ENCODE peak calls at places on chromosomes 4 and X, in eight cellular contexts. H is CD8-positive, alpha-beta T cell; R is EH; Q is activated CD4-positive, alpha-beta T cell treated with anti-CD3 and anti-CD28 coated beads for 48 hours; X is Right ventricle myocardium superior; D is BJ; O is MV-4-11; F is activated naive CD4-positive, alpha-beta T cell. S is an unnamed sample.

GRCh38 chrX:18649498-18649951 is 22.4 kb downstream of the RS1 start:
- DNase-seq in F (no peak), O (no peak), D (no peak), R (no peak), Q (no peak), H (no peak), X (no peak), S (no peak)

GRCh38 chr4:163816494-163816893 is 322.0 kb downstream of the TMA16 start:
- DNase-seq in O (no peak), Q (no peak), X (no peak), R (no peak), H (no peak), F (no peak), D (no peak), S (no peak)

GRCh38 chr4:2413821-2414610 is 4.4 kb downstream of the ZFYVE28 start:
- DNase-seq in Q (peak), D (no peak), H (no peak), O (no peak), R (peak), X (no peak), F (no peak), S (peak)

GRCh38 chr4:115113382-115114106 is at the start of gene NDST4:
- DNase-seq in X (no peak), D (no peak), H (no peak), F (no peak), R (peak), Q (no peak), O (no peak), S (no peak)

GRCh38 chrX:17744896-17745523 is 7.7 kb downstream of the SCML1 start:
- DNase-seq in F (no peak), H (no peak), O (no peak), Q (no peak), D (no peak), X (no peak), R (no peak), S (no peak)

GRCh38 chr4:47543331-47543730 is 58.3 kb downstream of the ATP10D start:
- DNase-seq in H (no peak), O (no peak), D (no peak), R (peak), X (no peak), F (no peak), Q (no peak), S (no peak)

GRCh38 chrX:50838820-50839600 is 25.0 kb upstream of the SHROOM4 start:
- DNase-seq in R (peak), O (no peak), X (no peak), Q (no peak), D (no peak), H (no peak), F (no peak), S (no peak)

GRCh38 chr4:81215219-81215892 is at the start of gene PRKG2:
- DNase-seq in H (no peak), F (no peak), D (no peak), O (no peak), R (no peak), X (peak), Q (no peak), S (peak)

GRCh38 chr4:175238827-175239517 is 320.8 kb downstream of the ADAM29 start:
- DNase-seq in D (no peak), X (no peak), H (no peak), R (no peak), O (no peak), Q (no peak), F (no peak), S (no peak)

GRCh38 chrX:11724122-11725017 is 33.7 kb upstream of the MSL3 start:
- DNase-seq in X (no peak), H (no peak), F (no peak), O (peak), R (peak), D (no peak), Q (peak), S (no peak)

S was measured in colonic mucosa.